ENCODE peak calls at places on chromosomes 1 and 21, in six cellular contexts. K is uterus; C is IMR-90; M is CD8-positive, alpha-beta memory T cell; N is CD8-positive, alpha-beta T cell; P is Panc1. Z is an unnamed sample.

GRCh38 chr1:158930504-158930903 is 848 bp upstream of the PYHIN1 start:
- DNase-seq in K (no peak), C (no peak), M (peak; percentile 46), N (peak; percentile 68), P (no peak), Z (no peak)

GRCh38 chr1:27568247-27569087 is 35.5 kb downstream of the AHDC1 start:
- DNase-seq in K (peak; percentile 98), C (peak; percentile 81), M (peak; percentile 91), N (peak; percentile 95), P (peak; percentile 70), Z (peak; percentile 94)

GRCh38 chr1:53700776-53701175 is 38.2 kb downstream of the GLIS1 start:
- DNase-seq in K (no peak), C (no peak), M (no peak), N (no peak), P (no peak), Z (no peak)

GRCh38 chr1:45752441-45753052 is 2.1 kb upstream of the IPP start:
- DNase-seq in K (no peak), C (peak; percentile 46), M (no peak), N (no peak), P (no peak), Z (no peak)

GRCh38 chr1:214364335-214364734 is 83.4 kb downstream of the SMYD2 start:
- DNase-seq in K (no peak), C (no peak), M (no peak), N (no peak), P (no peak), Z (no peak)

GRCh38 chr21:45549670-45550463 is 7.6 kb upstream of the SLC19A1 start:
- DNase-seq in K (no peak), C (no peak), M (no peak), N (no peak), P (no peak), Z (no peak)

GRCh38 chr1:232084584-232085223 is 458.1 kb downstream of the DISC1 start:
- DNase-seq in K (no peak), C (peak; percentile 37), M (no peak), N (no peak), P (no peak), Z (peak; percentile 65)

GRCh38 chr1:94425821-94426484 is 7.8 kb downstream of the ABCD3 start:
- DNase-seq in K (no peak), C (no peak), M (no peak), N (no peak), P (no peak), Z (no peak)

GRCh38 chr1:108692724-108693655 is 880 bp downstream of the PRPF38B start:
- DNase-seq in K (peak; percentile 18), C (peak; percentile 78), M (peak; percentile 70), N (peak; percentile 63), P (no peak), Z (peak; percentile 36)

GRCh38 chr1:199172286-199173124 is 533.7 kb downstream of the PTPRC start:
- DNase-seq in K (no peak), C (peak; percentile 49), M (no peak), N (no peak), P (no peak), Z (no peak)

GRCh38 chr1:49448200-49448599 is 575.6 kb downstream of the AGBL4 start:
- DNase-seq in K (no peak), C (no peak), M (no peak), N (no peak), P (no peak), Z (no peak)

GRCh38 chr21:14877581-14878228 is 187.1 kb downstream of the NRIP1 start:
- DNase-seq in K (no peak), C (peak; percentile 49), M (no peak), N (no peak), P (no peak), Z (no peak)

GRCh38 chr1:117695796-117696505 is 90.1 kb downstream of the TENT5C start:
- DNase-seq in K (peak; percentile 54), C (peak; percentile 96), M (no peak), N (no peak), P (no peak), Z (no peak)

GRCh38 chr1:166852918-166853317 is 13.6 kb downstream of the POGK start:
- DNase-seq in K (no peak), C (no peak), M (no peak), N (no peak), P (no peak), Z (no peak)

GRCh38 chr1:204073837-204074273 is 940 bp downstream of the SOX13 start:
- DNase-seq in K (peak; percentile 50), C (no peak), M (no peak), N (no peak), P (no peak), Z (peak; percentile 43)

GRCh38 chr1:155174334-155175280 is 958 bp downstream of the TRIM46 start:
- DNase-seq in K (no peak), C (peak; percentile 15), M (peak; percentile 31), N (peak; percentile 71), P (no peak), Z (peak; percentile 81)

GRCh38 chr1:103547840-103548239 is 22.3 kb downstream of the RNPC3 start:
- DNase-seq in K (no peak), C (no peak), M (no peak), N (no peak), P (no peak), Z (no peak)

GRCh38 chr1:184691719-184692324 is 62.8 kb downstream of the EDEM3 start:
- DNase-seq in K (no peak), C (peak; percentile 68), M (no peak), N (no peak), P (peak; percentile 27), Z (peak; percentile 62)

DNA sequence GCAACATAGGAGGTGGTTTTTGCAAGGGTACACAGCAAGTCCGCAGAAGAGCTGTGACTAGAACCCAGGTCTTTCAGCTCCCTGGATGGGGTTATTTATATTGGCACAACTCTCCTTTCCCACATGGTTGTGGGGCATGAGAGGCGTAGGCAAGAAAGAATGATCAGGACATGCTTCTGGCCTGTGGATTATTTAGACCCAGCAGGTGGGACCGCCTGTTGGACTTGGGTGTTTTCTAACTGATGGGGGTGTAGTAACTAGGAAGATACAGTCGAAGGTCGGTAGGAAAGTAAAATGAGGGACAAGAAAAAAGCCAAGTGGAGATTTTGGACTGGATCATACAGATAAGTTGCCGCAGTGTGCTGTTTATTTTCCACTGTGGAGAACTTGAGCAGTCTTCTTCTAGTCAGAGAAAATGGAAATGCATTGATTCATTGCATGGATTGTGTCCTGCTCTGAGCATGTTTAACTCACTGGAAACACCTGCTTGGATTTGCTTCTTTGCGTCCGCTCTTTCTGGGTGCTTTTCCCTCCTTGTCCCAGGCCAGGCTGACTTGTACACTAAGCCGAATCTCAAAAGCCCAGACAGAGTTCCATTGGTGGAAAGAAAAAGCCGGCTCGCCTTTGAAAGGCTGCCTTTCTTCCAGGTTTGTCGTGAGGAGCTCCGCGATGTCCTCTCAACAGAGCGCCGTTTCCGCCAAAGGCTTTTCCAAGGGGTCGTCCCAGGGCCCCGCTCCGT is 602 bp downstream of the CRCT1 start:
- DNase-seq in K (no peak), C (no peak), M (no peak), N (no peak), P (no peak), Z (no peak)
- H3K9me3 ChIP-seq in K (no peaks in the 10 kb centered on the region), C (no peaks in the 10 kb centered on the region), M (no peaks in the 10 kb centered on the region), N (no peaks in the 10 kb centered on the region), P (no peaks in the 10 kb centered on the region), Z (no peaks in the 10 kb centered on the region)

GRCh38 chr1:60831780-60832179 is 250.6 kb upstream of the NFIA start:
- DNase-seq in K (no peak), C (no peak), M (no peak), N (no peak), P (no peak), Z (no peak)
- H3K27me3 ChIP-seq in K (no peaks in the 10 kb centered on the region), C (no peaks in the 10 kb centered on the region), M (no peaks in the 10 kb centered on the region), N (no peaks in the 10 kb centered on the region), P (peaks cover 12% of the 10 kb centered on the region), Z (no peaks in the 10 kb centered on the region)

DNA sequence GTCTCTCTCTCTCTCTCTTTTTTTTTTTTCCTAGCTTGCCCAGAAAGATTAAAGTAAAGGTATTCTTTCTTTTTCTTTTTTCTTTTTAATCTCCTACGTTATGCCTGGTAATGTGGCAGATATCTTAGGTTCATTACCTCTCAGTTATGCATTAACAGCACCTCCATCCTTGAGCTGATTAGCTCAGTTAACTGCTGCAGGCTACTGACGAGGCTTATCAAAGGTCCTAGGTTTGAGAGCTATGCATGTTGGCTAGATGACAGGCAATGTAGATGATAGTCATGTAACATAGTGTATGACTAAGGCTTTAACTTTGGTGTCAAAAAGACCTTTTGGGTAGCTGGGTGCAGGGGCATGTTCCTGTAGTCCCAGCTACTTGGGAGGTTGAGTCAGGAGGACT is 53.7 kb upstream of the CACYBP start:
- DNase-seq in K (no peak), C (no peak), M (no peak), N (no peak), P (no peak), Z (no peak)
- H3K9me3 ChIP-seq in K (no peaks in the 10 kb centered on the region), C (no peaks in the 10 kb centered on the region), M (no peaks in the 10 kb centered on the region), N (no peaks in the 10 kb centered on the region), P (no peaks in the 10 kb centered on the region), Z (no peaks in the 10 kb centered on the region)

GRCh38 chr21:33268736-33269441 is 2.7 kb downstream of the IL10RB start:
- DNase-seq in K (no peak), C (no peak), M (no peak), N (no peak), P (no peak), Z (no peak)
- H3K27me3 ChIP-seq in K (no peaks in the 10 kb centered on the region), C (no peaks in the 10 kb centered on the region), M (no peaks in the 10 kb centered on the region), N (no peaks in the 10 kb centered on the region), P (no peaks in the 10 kb centered on the region), Z (peaks cover 20% of the 10 kb centered on the region)

GRCh38 chr1:67273591-67273990 is 34.1 kb upstream of the IL12RB2 start:
- DNase-seq in K (no peak), C (no peak), M (no peak), N (no peak), P (no peak), Z (no peak)
- H3K9me3 ChIP-seq in K (no peaks in the 10 kb centered on the region), C (no peaks in the 10 kb centered on the region), M (no peaks in the 10 kb centered on the region), N (no peaks in the 10 kb centered on the region), P (no peaks in the 10 kb centered on the region), Z (no peaks in the 10 kb centered on the region)

GRCh38 chr1:2795926-2796325 is 5.6 kb downstream of the TTC34 start:
- DNase-seq in K (no peak), C (no peak), M (no peak), N (no peak), P (no peak), Z (no peak)
- H3K27me3 ChIP-seq in K (no peaks in the 10 kb centered on the region), C (no peaks in the 10 kb centered on the region), M (no peaks in the 10 kb centered on the region), N (peaks cover 3% of the 10 kb centered on the region), P (no peaks in the 10 kb centered on the region), Z (no peaks in the 10 kb centered on the region)

GRCh38 chr1:67280696-67281095 is 27.0 kb upstream of the IL12RB2 start:
- DNase-seq in K (no peak), C (no peak), M (no peak), N (no peak), P (no peak), Z (no peak)

GRCh38 chr1:67270569-67270968 is 37.1 kb upstream of the IL12RB2 start:
- DNase-seq in K (no peak), C (no peak), M (no peak), N (no peak), P (no peak), Z (no peak)

DNA sequence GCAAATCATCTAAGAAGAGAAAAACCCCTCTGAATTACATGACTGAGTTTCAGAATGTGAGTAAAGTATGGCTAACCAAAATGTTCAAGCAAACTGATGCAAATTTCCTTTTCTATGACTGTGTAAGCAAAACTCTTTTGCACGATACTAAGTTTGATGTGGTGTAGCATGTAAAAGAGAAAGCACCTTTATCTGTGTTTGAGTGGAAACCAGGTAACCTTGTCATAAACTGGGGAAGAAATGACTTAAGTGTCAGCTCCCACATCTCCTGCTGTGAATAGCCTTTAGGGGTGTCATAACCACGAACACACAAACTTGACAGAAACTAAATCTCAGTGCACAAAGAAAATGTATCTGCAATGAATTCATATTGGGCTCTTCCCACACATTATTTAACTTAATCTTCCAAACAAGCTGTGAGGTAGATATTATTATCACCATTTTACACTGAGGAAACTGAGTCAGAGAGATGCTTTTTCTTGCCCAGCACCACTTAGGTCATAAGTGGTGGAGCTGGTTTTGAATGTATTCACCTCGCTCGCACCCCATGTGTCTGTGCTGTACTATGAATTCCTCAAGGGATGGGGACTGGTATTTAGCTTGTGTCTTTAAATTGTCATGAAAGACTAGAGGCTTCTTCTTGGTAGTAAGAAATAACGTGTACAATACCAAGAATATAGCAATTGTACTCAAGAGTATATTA is 32.9 kb upstream of the IL12RB2 start:
- DNase-seq in K (no peak), C (no peak), M (no peak), N (no peak), P (no peak), Z (no peak)
- H3K9me3 ChIP-seq in K (no peaks in the 10 kb centered on the region), C (no peaks in the 10 kb centered on the region), M (no peaks in the 10 kb centered on the region), N (no peaks in the 10 kb centered on the region), P (no peaks in the 10 kb centered on the region), Z (no peaks in the 10 kb centered on the region)